ENCODE peak calls at places on chromosomes 13 and 19, in five cellular contexts. Q, A, Y, Z and K are unnamed samples.

GRCh38 chr13:98004107-98004506 is 50.6 kb downstream of the IPO5 start:
- DNase-seq in Q (no peak), A (no peak), Y (no peak), Z (no peak), K (no peak)

GRCh38 chr13:31427151-31427867 is 227.5 kb downstream of the B3GLCT start:
- DNase-seq in Q (no peak), A (no peak), Y (no peak), Z (peak; percentile 80), K (no peak)

GRCh38 chr13:26618726-26619125 is 61.2 kb downstream of the WASF3 start:
- DNase-seq in Q (no peak), A (no peak), Y (no peak), Z (no peak), K (no peak)

GRCh38 chr19:35162471-35163326 is 8.2 kb downstream of the FXYD5 start:
- DNase-seq in Q (no peak), A (peak; percentile 85), Y (no peak), Z (no peak), K (no peak)

GRCh38 chr13:19321222-19321621 is 139.6 kb upstream of the TUBA3C start:
- DNase-seq in Q (no peak), A (no peak), Y (no peak), Z (no peak), K (no peak)

GRCh38 chr19:39397360-39398296 is 6.5 kb downstream of the MED29 start:
- DNase-seq in Q (peak; percentile 99), A (peak; percentile 72), Y (peak; percentile 80), Z (peak; percentile 79), K (peak; percentile 87)

GRCh38 chr13:50519866-50520265 is 323.6 kb downstream of the DLEU7 start:
- DNase-seq in Q (no peak), A (no peak), Y (no peak), Z (no peak), K (no peak)

GRCh38 chr13:24182703-24183081 is 22.2 kb downstream of the SPATA13 start:
- DNase-seq in Q (no peak), A (no peak), Y (no peak), Z (no peak), K (no peak)

GRCh38 chr13:44231786-44232516 is 141.7 kb upstream of the SERP2 start:
- DNase-seq in Q (peak; percentile 84), A (peak; percentile 97), Y (no peak), Z (peak; percentile 71), K (peak; percentile 4)

GRCh38 chr19:41364546-41365391 is 820 bp upstream of the B9D2 start:
- DNase-seq in Q (no peak), A (no peak), Y (no peak), Z (no peak), K (peak; percentile 63)

GRCh38 chr19:48878219-48879024 is 6.2 kb downstream of the PPP1R15A start:
- DNase-seq in Q (no peak), A (no peak), Y (peak; percentile 64), Z (peak; percentile 77), K (no peak)

GRCh38 chr19:47778954-47779351 is 450 bp downstream of the SELENOW start:
- DNase-seq in Q (no peak), A (no peak), Y (no peak), Z (peak; percentile 34), K (no peak)

GRCh38 chr19:18610245-18610555 is 2.5 kb upstream of the TMEM59L start:
- DNase-seq in Q (no peak), A (no peak), Y (no peak), Z (no peak), K (no peak)

GRCh38 chr19:51029718-51030117 is 3.3 kb upstream of the KLK11 start:
- DNase-seq in Q (no peak), A (no peak), Y (peak; percentile 61), Z (no peak), K (peak; percentile 25)

GRCh38 chr19:49631279-49631588 is 8.7 kb downstream of the RRAS start:
- DNase-seq in Q (no peak), A (no peak), Y (no peak), Z (peak; percentile 29), K (no peak)

GRCh38 chr13:23949736-23950135 is 52.4 kb upstream of the C1QTNF9B start:
- DNase-seq in Q (no peak), A (no peak), Y (no peak), Z (no peak), K (no peak)

GRCh38 chr13:103528437-103528836 is 462.2 kb upstream of the SLC10A2 start:
- DNase-seq in Q (no peak), A (no peak), Y (no peak), Z (no peak), K (no peak)

GRCh38 chr13:105894711-105895110 is 640.8 kb downstream of the EFNB2 start:
- DNase-seq in Q (no peak), A (no peak), Y (no peak), Z (no peak), K (no peak)

GRCh38 chr19:6800991-6801396 is 28.5 kb downstream of the VAV1 start:
- DNase-seq in Q (peak; percentile 58), A (peak; percentile 39), Y (no peak), Z (peak; percentile 15), K (no peak)

GRCh38 chr19:2083174-2083854 is 12.8 kb downstream of the MOB3A start:
- DNase-seq in Q (no peak), A (no peak), Y (no peak), Z (no peak), K (peak; percentile 37)

GRCh38 chr13:114101325-114101821 is 31.1 kb downstream of the RASA3 start:
- DNase-seq in Q (no peak), A (no peak), Y (no peak), Z (no peak), K (no peak)

GRCh38 chr13:83286737-83287136 is 595.5 kb downstream of the SLITRK1 start:
- DNase-seq in Q (no peak), A (no peak), Y (no peak), Z (no peak), K (no peak)
- TF ChIP-seq MAX in Q (no peak), A (no peak), Y (no peak), Z (no peak), K (no peak)

DNA sequence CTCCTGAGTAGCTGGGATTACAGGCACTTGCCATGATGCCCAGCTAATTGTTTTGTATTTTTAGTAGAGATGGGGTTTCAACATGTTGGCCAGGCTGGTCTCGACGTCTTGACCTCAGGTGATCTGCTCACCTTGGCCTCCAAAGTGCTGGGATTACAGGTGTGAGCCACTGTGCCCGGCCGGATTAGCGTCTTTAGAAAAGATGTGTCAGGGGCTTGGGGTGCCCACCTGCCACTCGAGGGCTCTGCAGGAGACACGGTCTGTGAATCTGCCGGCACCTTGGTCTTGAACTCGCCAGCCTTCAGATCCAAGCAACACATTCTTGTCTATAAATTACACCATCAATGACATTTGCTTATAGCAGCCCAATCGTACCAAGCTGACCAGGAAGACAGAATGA is 38.8 kb upstream of the TUBGCP3 start:
- DNase-seq in Q (no peak), A (no peak), Y (no peak), Z (no peak), K (no peak)
- H3K4me3 ChIP-seq in Q (no peak overlapping the region), A (no peak overlapping the region), Y (no peak overlapping the region), Z (no peak overlapping the region), K (no peak overlapping the region)

GRCh38 chr13:49502954-49503353 is 7.2 kb downstream of the PHF11 start:
- DNase-seq in Q (no peak), A (no peak), Y (no peak), Z (peak; percentile 58), K (no peak)
- TF ChIP-seq MAX in Q (no peak), A (no peak), Y (no peak), Z (no peak), K (no peak)

GRCh38 chr19:1000591-1001537 is 645 bp downstream of the GRIN3B start:
- DNase-seq in Q (peak; percentile 51), A (no peak), Y (no peak), Z (no peak), K (no peak)
- H3K4me3 ChIP-seq in Q (peak overlapping the region; percentile 52), A (no peak overlapping the region), Y (no peak overlapping the region), Z (no peak overlapping the region), K (no peak overlapping the region)

DNA sequence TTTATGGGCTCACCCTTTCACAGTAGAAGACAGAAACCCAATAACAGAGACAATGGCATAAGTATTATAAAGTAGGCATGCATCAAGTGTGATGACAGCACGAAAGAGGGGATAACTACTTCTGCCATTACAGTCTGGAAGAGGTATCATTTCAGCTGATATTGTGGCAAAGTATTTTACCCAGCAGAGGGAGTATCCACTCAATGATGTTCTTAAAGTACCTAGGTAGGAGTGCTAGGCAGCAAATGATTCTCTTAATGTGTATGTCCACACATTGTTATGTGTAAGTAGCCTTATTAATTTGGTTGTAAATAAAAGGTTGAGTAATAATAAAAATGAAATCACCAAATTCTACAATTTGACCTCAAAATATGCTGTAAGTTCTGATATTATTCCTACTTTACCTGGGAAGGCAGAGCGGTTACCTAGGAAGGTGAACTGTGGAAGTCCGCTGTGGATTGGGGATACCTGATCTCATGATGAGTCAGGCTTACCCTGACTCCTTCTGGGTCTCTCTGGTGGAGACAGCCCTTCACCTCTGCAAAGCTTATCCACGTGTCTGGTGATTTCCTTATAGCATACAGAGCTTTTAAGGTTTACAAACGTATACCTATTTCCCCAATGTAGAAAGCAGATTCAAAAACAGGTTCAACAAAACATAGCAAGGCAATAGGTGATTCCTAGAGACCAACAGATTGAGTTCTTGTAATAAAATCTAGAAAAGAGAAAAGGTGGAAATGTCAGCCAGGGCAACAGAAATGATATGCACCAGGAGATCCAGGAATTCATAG is 4.0 kb upstream of the UBAC2 start:
- DNase-seq in Q (no peak), A (peak; percentile 54), Y (no peak), Z (peak; percentile 12), K (peak; percentile 36)
- TF ChIP-seq MAX in Q (no peak), A (no peak), Y (no peak), Z (no peak), K (no peak)

GRCh38 chr19:44757735-44758505 is 9.4 kb downstream of the BCL3 start:
- DNase-seq in Q (no peak), A (no peak), Y (no peak), Z (peak; percentile 53), K (no peak)
- H3K4me3 ChIP-seq in Q (no peak overlapping the region), A (no peak overlapping the region), Y (no peak overlapping the region), Z (no peak overlapping the region), K (no peak overlapping the region)

DNA sequence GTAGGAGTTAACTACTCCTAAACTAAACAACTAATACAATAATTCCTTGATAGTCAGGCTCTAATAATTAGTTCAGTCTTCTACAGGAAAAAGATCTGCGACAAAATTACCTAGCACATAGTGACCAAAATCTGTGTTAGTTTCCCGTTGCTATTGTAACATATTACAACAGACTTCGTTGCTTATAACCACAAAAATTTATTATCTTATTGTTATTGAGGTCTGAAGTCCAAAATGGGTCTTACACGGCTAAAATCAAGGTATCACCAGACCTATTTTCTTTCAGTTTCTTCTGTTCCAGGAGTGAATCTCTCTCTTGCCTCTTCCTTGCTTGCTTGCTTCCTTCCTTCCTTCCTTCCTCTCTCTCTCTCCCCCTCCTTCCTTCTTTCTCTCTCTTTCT is 993.6 kb upstream of the SPRY2 start:
- DNase-seq in Q (no peak), A (no peak), Y (no peak), Z (no peak), K (no peak)
- TF ChIP-seq MAX in Q (no peak), A (no peak), Y (no peak), Z (no peak), K (no peak)